ENCODE peak calls at places on chromosomes 5 and 9, in six cellular contexts. One of them, this sample, is unnamed.

GRCh38 chr5:1551426-1551825 is 27.7 kb upstream of the LPCAT1 start:
- DNase-seq in DMS 273 treated with DMSO at 0.1 percent for 48 hours: no peak
- DNase-seq in nucleus accumbens: no peak
- DNase-seq in cardiac fibroblast: no peak
- DNase-seq in retina: no peak
- DNase-seq in AG04449: no peak
- DNase-seq in this sample: no peak

GRCh38 chr9:89544280-89544664 is 46.4 kb upstream of the SEMA4D start:
- DNase-seq in DMS 273 treated with DMSO at 0.1 percent for 48 hours: no peak
- DNase-seq in nucleus accumbens: no peak
- DNase-seq in cardiac fibroblast: no peak
- DNase-seq in retina: no peak
- DNase-seq in AG04449: no peak
- DNase-seq in this sample: no peak

GRCh38 chr5:14444161-14444560 is 137.4 kb upstream of the OTULINL start:
- DNase-seq in DMS 273 treated with DMSO at 0.1 percent for 48 hours: no peak
- DNase-seq in nucleus accumbens: no peak
- DNase-seq in cardiac fibroblast: peak; percentile 44
- DNase-seq in retina: no peak
- DNase-seq in AG04449: no peak
- DNase-seq in this sample: no peak

GRCh38 chr9:27377147-27377807 is 80.3 kb upstream of the EQTN start:
- DNase-seq in DMS 273 treated with DMSO at 0.1 percent for 48 hours: no peak
- DNase-seq in nucleus accumbens: no peak
- DNase-seq in cardiac fibroblast: no peak
- DNase-seq in retina: no peak
- DNase-seq in AG04449: no peak
- DNase-seq in this sample: no peak

GRCh38 chr5:111756701-111757581 is at the start of gene NREP:
- DNase-seq in DMS 273 treated with DMSO at 0.1 percent for 48 hours: peak; percentile 91
- DNase-seq in nucleus accumbens: no peak
- DNase-seq in cardiac fibroblast: peak; percentile 98
- DNase-seq in retina: peak; percentile 91
- DNase-seq in AG04449: peak; percentile 91
- DNase-seq in this sample: peak; percentile 86

GRCh38 chr5:157665467-157666085 is 5.8 kb upstream of the C5orf52 start:
- DNase-seq in DMS 273 treated with DMSO at 0.1 percent for 48 hours: no peak
- DNase-seq in nucleus accumbens: no peak
- DNase-seq in cardiac fibroblast: peak; percentile 90
- DNase-seq in retina: no peak
- DNase-seq in AG04449: peak; percentile 24
- DNase-seq in this sample: no peak

GRCh38 chr5:113678924-113679575 is 165.6 kb downstream of the YTHDC2 start:
- DNase-seq in DMS 273 treated with DMSO at 0.1 percent for 48 hours: peak; percentile 12
- DNase-seq in nucleus accumbens: no peak
- DNase-seq in cardiac fibroblast: peak; percentile 64
- DNase-seq in retina: peak; percentile 78
- DNase-seq in AG04449: no peak
- DNase-seq in this sample: peak; percentile 16

GRCh38 chr5:14182761-14183160 is 39.6 kb downstream of the TRIO start:
- DNase-seq in DMS 273 treated with DMSO at 0.1 percent for 48 hours: no peak
- DNase-seq in nucleus accumbens: no peak
- DNase-seq in cardiac fibroblast: no peak
- DNase-seq in retina: no peak
- DNase-seq in AG04449: no peak
- DNase-seq in this sample: no peak

GRCh38 chr9:131236761-131237160 is 39.5 kb downstream of the FAM78A start:
- DNase-seq in DMS 273 treated with DMSO at 0.1 percent for 48 hours: no peak
- DNase-seq in nucleus accumbens: no peak
- DNase-seq in cardiac fibroblast: no peak
- DNase-seq in retina: no peak
- DNase-seq in AG04449: no peak
- DNase-seq in this sample: no peak

GRCh38 chr5:158943057-158943456 is 156.7 kb downstream of the EBF1 start:
- DNase-seq in DMS 273 treated with DMSO at 0.1 percent for 48 hours: no peak
- DNase-seq in nucleus accumbens: no peak
- DNase-seq in cardiac fibroblast: peak; percentile 96
- DNase-seq in retina: no peak
- DNase-seq in AG04449: peak; percentile 80
- DNase-seq in this sample: no peak

GRCh38 chr5:101429241-101429640 is 526.2 kb upstream of the ST8SIA4 start:
- DNase-seq in DMS 273 treated with DMSO at 0.1 percent for 48 hours: no peak
- DNase-seq in nucleus accumbens: no peak
- DNase-seq in cardiac fibroblast: peak; percentile 41
- DNase-seq in retina: no peak
- DNase-seq in AG04449: peak; percentile 14
- DNase-seq in this sample: no peak

GRCh38 chr9:13665418-13666066 is 386.1 kb upstream of the MPDZ start:
- DNase-seq in DMS 273 treated with DMSO at 0.1 percent for 48 hours: no peak
- DNase-seq in nucleus accumbens: no peak
- DNase-seq in cardiac fibroblast: peak; percentile 59
- DNase-seq in retina: no peak
- DNase-seq in AG04449: no peak
- DNase-seq in this sample: no peak

GRCh38 chr5:160363661-160364060 is 6.8 kb downstream of the C1QTNF2 start:
- DNase-seq in DMS 273 treated with DMSO at 0.1 percent for 48 hours: no peak
- DNase-seq in nucleus accumbens: no peak
- DNase-seq in cardiac fibroblast: no peak
- DNase-seq in retina: peak; percentile 73
- DNase-seq in AG04449: no peak
- DNase-seq in this sample: no peak

GRCh38 chr9:89226076-89226475 is 47.5 kb upstream of the SHC3 start:
- DNase-seq in DMS 273 treated with DMSO at 0.1 percent for 48 hours: no peak
- DNase-seq in nucleus accumbens: no peak
- DNase-seq in cardiac fibroblast: peak; percentile 14
- DNase-seq in retina: peak; percentile 69
- DNase-seq in AG04449: no peak
- DNase-seq in this sample: no peak

This sample was measured in substantia nigra.